ENCODE peak calls at places on chromosomes 5 and 9, in nine cellular contexts. One of them, this sample, is unnamed.

GRCh38 chr5:56751914-56752313 is 63.4 kb upstream of the MAP3K1 start:
- DNase-seq in upper lobe of right lung: no peak
- DNase-seq in fibroblast of mammary gland: no peak
- DNase-seq in left ventricle myocardium inferior: no peak
- DNase-seq in effector memory CD4-positive, alpha-beta T cell: no peak
- DNase-seq in SK-N-MC: no peak
- DNase-seq in astrocyte of the spinal cord: no peak
- DNase-seq in lower leg skin: no peak
- DNase-seq in IMR-90: no peak
- DNase-seq in this sample: no peak

GRCh38 chr9:130029223-130029583 is 13.8 kb downstream of the FNBP1 start:
- DNase-seq in lower leg skin: no peak
- DNase-seq in upper lobe of right lung: no peak
- DNase-seq in fibroblast of mammary gland: no peak
- DNase-seq in SK-N-MC: no peak
- DNase-seq in left ventricle myocardium inferior: no peak
- DNase-seq in IMR-90: no peak
- DNase-seq in astrocyte of the spinal cord: no peak
- DNase-seq in effector memory CD4-positive, alpha-beta T cell: no peak
- DNase-seq in this sample: no peak

GRCh38 chr5:134003064-134003956 is 1.5 kb downstream of the VDAC1 start:
- DNase-seq in astrocyte of the spinal cord: no peak
- DNase-seq in effector memory CD4-positive, alpha-beta T cell: peak; percentile 11
- DNase-seq in IMR-90: no peak
- DNase-seq in upper lobe of right lung: peak; percentile 55
- DNase-seq in left ventricle myocardium inferior: no peak
- DNase-seq in lower leg skin: no peak
- DNase-seq in fibroblast of mammary gland: no peak
- DNase-seq in SK-N-MC: no peak
- DNase-seq in this sample: no peak

GRCh38 chr9:130156672-130157071 is 15.5 kb upstream of the NCS1 start:
- DNase-seq in IMR-90: no peak
- DNase-seq in upper lobe of right lung: no peak
- DNase-seq in left ventricle myocardium inferior: no peak
- DNase-seq in lower leg skin: no peak
- DNase-seq in SK-N-MC: no peak
- DNase-seq in fibroblast of mammary gland: no peak
- DNase-seq in effector memory CD4-positive, alpha-beta T cell: no peak
- DNase-seq in astrocyte of the spinal cord: no peak
- DNase-seq in this sample: no peak

GRCh38 chr9:106862115-106862945 is 636 bp upstream of the ZNF462 start:
- DNase-seq in effector memory CD4-positive, alpha-beta T cell: no peak
- DNase-seq in upper lobe of right lung: peak; percentile 68
- DNase-seq in IMR-90: peak; percentile 52
- DNase-seq in left ventricle myocardium inferior: no peak
- DNase-seq in lower leg skin: no peak
- DNase-seq in SK-N-MC: no peak
- DNase-seq in fibroblast of mammary gland: no peak
- DNase-seq in astrocyte of the spinal cord: peak; percentile 60
- DNase-seq in this sample: peak; percentile 57

GRCh38 chr5:73596705-73597328 is 29.2 kb upstream of the ARHGEF28 start:
- DNase-seq in effector memory CD4-positive, alpha-beta T cell: no peak
- DNase-seq in upper lobe of right lung: no peak
- DNase-seq in astrocyte of the spinal cord: peak; percentile 23
- DNase-seq in left ventricle myocardium inferior: no peak
- DNase-seq in SK-N-MC: no peak
- DNase-seq in lower leg skin: no peak
- DNase-seq in fibroblast of mammary gland: peak; percentile 56
- DNase-seq in IMR-90: peak; percentile 20
- DNase-seq in this sample: peak; percentile 29

GRCh38 chr5:10355071-10355889 is 1.8 kb downstream of the MARCHF6 start:
- DNase-seq in left ventricle myocardium inferior: no peak
- DNase-seq in SK-N-MC: no peak
- DNase-seq in fibroblast of mammary gland: peak; percentile 31
- DNase-seq in IMR-90: peak; percentile 71
- DNase-seq in astrocyte of the spinal cord: peak; percentile 44
- DNase-seq in lower leg skin: no peak
- DNase-seq in effector memory CD4-positive, alpha-beta T cell: no peak
- DNase-seq in upper lobe of right lung: no peak
- DNase-seq in this sample: no peak

GRCh38 chr5:73448451-73449136 is at the start of gene FOXD1:
- DNase-seq in upper lobe of right lung: peak; percentile 69
- DNase-seq in lower leg skin: peak; percentile 95
- DNase-seq in fibroblast of mammary gland: peak; percentile 82
- DNase-seq in astrocyte of the spinal cord: peak; percentile 99
- DNase-seq in SK-N-MC: no peak
- DNase-seq in IMR-90: peak; percentile 97
- DNase-seq in left ventricle myocardium inferior: peak; percentile 43
- DNase-seq in effector memory CD4-positive, alpha-beta T cell: no peak
- DNase-seq in this sample: peak; percentile 52

GRCh38 chr9:120982851-120983250 is 56.3 kb upstream of the TRAF1 start:
- DNase-seq in upper lobe of right lung: no peak
- DNase-seq in IMR-90: peak; percentile 78
- DNase-seq in lower leg skin: no peak
- DNase-seq in fibroblast of mammary gland: peak; percentile 74
- DNase-seq in left ventricle myocardium inferior: no peak
- DNase-seq in effector memory CD4-positive, alpha-beta T cell: no peak
- DNase-seq in SK-N-MC: no peak
- DNase-seq in astrocyte of the spinal cord: no peak
- DNase-seq in this sample: no peak

GRCh38 chr5:38284378-38284777 is 26.0 kb downstream of the EGFLAM start:
- DNase-seq in fibroblast of mammary gland: no peak
- DNase-seq in lower leg skin: no peak
- DNase-seq in left ventricle myocardium inferior: no peak
- DNase-seq in SK-N-MC: no peak
- DNase-seq in astrocyte of the spinal cord: no peak
- DNase-seq in upper lobe of right lung: no peak
- DNase-seq in IMR-90: no peak
- DNase-seq in effector memory CD4-positive, alpha-beta T cell: no peak
- DNase-seq in this sample: no peak

GRCh38 chr9:16031971-16032370 is 479.1 kb downstream of the CCDC171 start:
- DNase-seq in left ventricle myocardium inferior: no peak
- DNase-seq in astrocyte of the spinal cord: peak; percentile 81
- DNase-seq in IMR-90: no peak
- DNase-seq in SK-N-MC: no peak
- DNase-seq in fibroblast of mammary gland: no peak
- DNase-seq in lower leg skin: no peak
- DNase-seq in upper lobe of right lung: no peak
- DNase-seq in effector memory CD4-positive, alpha-beta T cell: no peak
- DNase-seq in this sample: no peak

GRCh38 chr9:30967484-30967883 is 1417.0 kb upstream of the ACO1 start:
- DNase-seq in upper lobe of right lung: no peak
- DNase-seq in astrocyte of the spinal cord: peak; percentile 9
- DNase-seq in left ventricle myocardium inferior: no peak
- DNase-seq in fibroblast of mammary gland: no peak
- DNase-seq in SK-N-MC: no peak
- DNase-seq in IMR-90: no peak
- DNase-seq in lower leg skin: no peak
- DNase-seq in effector memory CD4-positive, alpha-beta T cell: no peak
- DNase-seq in this sample: no peak

GRCh38 chr5:78594946-78595921 is 53.3 kb downstream of the LHFPL2 start:
- DNase-seq in SK-N-MC: no peak
- DNase-seq in IMR-90: peak; percentile 100
- DNase-seq in lower leg skin: no peak
- DNase-seq in fibroblast of mammary gland: peak; percentile 99
- DNase-seq in effector memory CD4-positive, alpha-beta T cell: no peak
- DNase-seq in left ventricle myocardium inferior: no peak
- DNase-seq in astrocyte of the spinal cord: peak; percentile 99
- DNase-seq in upper lobe of right lung: no peak
- DNase-seq in this sample: no peak

GRCh38 chr5:36164461-36164860 is 12.6 kb downstream of the SKP2 start:
- DNase-seq in astrocyte of the spinal cord: no peak
- DNase-seq in upper lobe of right lung: no peak
- DNase-seq in IMR-90: no peak
- DNase-seq in effector memory CD4-positive, alpha-beta T cell: no peak
- DNase-seq in left ventricle myocardium inferior: no peak
- DNase-seq in lower leg skin: no peak
- DNase-seq in SK-N-MC: no peak
- DNase-seq in fibroblast of mammary gland: no peak
- DNase-seq in this sample: no peak

GRCh38 chr9:105694320-105694847 is at the start of gene TMEM38B:
- DNase-seq in astrocyte of the spinal cord: peak; percentile 71
- DNase-seq in left ventricle myocardium inferior: peak; percentile 80
- DNase-seq in IMR-90: peak; percentile 58
- DNase-seq in SK-N-MC: no peak
- DNase-seq in upper lobe of right lung: peak; percentile 90
- DNase-seq in fibroblast of mammary gland: peak; percentile 54
- DNase-seq in lower leg skin: peak; percentile 96
- DNase-seq in effector memory CD4-positive, alpha-beta T cell: peak; percentile 69
- DNase-seq in this sample: peak; percentile 42

GRCh38 chr5:74019923-74020322 is 393.9 kb downstream of the ARHGEF28 start:
- DNase-seq in left ventricle myocardium inferior: no peak
- DNase-seq in astrocyte of the spinal cord: no peak
- DNase-seq in SK-N-MC: no peak
- DNase-seq in lower leg skin: no peak
- DNase-seq in upper lobe of right lung: no peak
- DNase-seq in fibroblast of mammary gland: no peak
- DNase-seq in IMR-90: no peak
- DNase-seq in effector memory CD4-positive, alpha-beta T cell: no peak
- DNase-seq in this sample: no peak

GRCh38 chr9:116163293-116164055 is 9.9 kb downstream of the PAPPA start:
- DNase-seq in effector memory CD4-positive, alpha-beta T cell: no peak
- DNase-seq in left ventricle myocardium inferior: no peak
- DNase-seq in astrocyte of the spinal cord: no peak
- DNase-seq in fibroblast of mammary gland: peak; percentile 35
- DNase-seq in SK-N-MC: no peak
- DNase-seq in IMR-90: no peak
- DNase-seq in upper lobe of right lung: no peak
- DNase-seq in lower leg skin: no peak
- DNase-seq in this sample: peak; percentile 4

GRCh38 chr5:431001-431710 is 11.8 kb upstream of the EXOC3 start:
- DNase-seq in IMR-90: peak; percentile 48
- DNase-seq in lower leg skin: peak; percentile 88
- DNase-seq in left ventricle myocardium inferior: no peak
- DNase-seq in fibroblast of mammary gland: peak; percentile 45
- DNase-seq in astrocyte of the spinal cord: peak; percentile 29
- DNase-seq in SK-N-MC: no peak
- DNase-seq in effector memory CD4-positive, alpha-beta T cell: no peak
- DNase-seq in upper lobe of right lung: no peak
- DNase-seq in this sample: no peak

GRCh38 chr9:73280113-73280512 is 128.4 kb downstream of the ANXA1 start:
- DNase-seq in lower leg skin: no peak
- DNase-seq in left ventricle myocardium inferior: no peak
- DNase-seq in SK-N-MC: no peak
- DNase-seq in fibroblast of mammary gland: no peak
- DNase-seq in astrocyte of the spinal cord: no peak
- DNase-seq in IMR-90: no peak
- DNase-seq in upper lobe of right lung: no peak
- DNase-seq in effector memory CD4-positive, alpha-beta T cell: no peak
- DNase-seq in this sample: no peak

GRCh38 chr9:84953797-84954695 is 284.5 kb downstream of the NTRK2 start:
- DNase-seq in left ventricle myocardium inferior: peak; percentile 77
- DNase-seq in upper lobe of right lung: peak; percentile 87
- DNase-seq in effector memory CD4-positive, alpha-beta T cell: peak; percentile 10
- DNase-seq in IMR-90: peak; percentile 1
- DNase-seq in astrocyte of the spinal cord: peak; percentile 60
- DNase-seq in lower leg skin: peak; percentile 97
- DNase-seq in SK-N-MC: no peak
- DNase-seq in fibroblast of mammary gland: peak; percentile 34
- DNase-seq in this sample: peak; percentile 50

GRCh38 chr5:135426102-135427082 is 20.8 kb downstream of the DCANP1 start:
- DNase-seq in effector memory CD4-positive, alpha-beta T cell: no peak
- DNase-seq in IMR-90: peak; percentile 61
- DNase-seq in SK-N-MC: no peak
- DNase-seq in astrocyte of the spinal cord: peak; percentile 47
- DNase-seq in left ventricle myocardium inferior: no peak
- DNase-seq in upper lobe of right lung: no peak
- DNase-seq in lower leg skin: no peak
- DNase-seq in fibroblast of mammary gland: peak; percentile 59
- DNase-seq in this sample: peak; percentile 84
- H3K4me3 ChIP-seq in effector memory CD4-positive, alpha-beta T cell: no peak overlapping the region
- H3K4me3 ChIP-seq in IMR-90: no peak overlapping the region
- H3K4me3 ChIP-seq in SK-N-MC: no peak overlapping the region
- H3K4me3 ChIP-seq in astrocyte of the spinal cord: no peak overlapping the region
- H3K4me3 ChIP-seq in left ventricle myocardium inferior: no peak overlapping the region
- H3K4me3 ChIP-seq in upper lobe of right lung: no peak overlapping the region
- H3K4me3 ChIP-seq in lower leg skin: no peak overlapping the region
- H3K4me3 ChIP-seq in fibroblast of mammary gland: no peak overlapping the region
- H3K4me3 ChIP-seq in this sample: no peak overlapping the region

GRCh38 chr9:32742296-32742695 is 41.0 kb upstream of the TMEM215 start:
- DNase-seq in effector memory CD4-positive, alpha-beta T cell: no peak
- DNase-seq in fibroblast of mammary gland: no peak
- DNase-seq in SK-N-MC: no peak
- DNase-seq in IMR-90: peak; percentile 1
- DNase-seq in left ventricle myocardium inferior: no peak
- DNase-seq in lower leg skin: no peak
- DNase-seq in astrocyte of the spinal cord: peak; percentile 15
- DNase-seq in upper lobe of right lung: no peak
- DNase-seq in this sample: no peak

GRCh38 chr9:32737378-32737777 is 46.0 kb upstream of the TMEM215 start:
- DNase-seq in left ventricle myocardium inferior: no peak
- DNase-seq in upper lobe of right lung: no peak
- DNase-seq in IMR-90: no peak
- DNase-seq in astrocyte of the spinal cord: no peak
- DNase-seq in SK-N-MC: no peak
- DNase-seq in lower leg skin: no peak
- DNase-seq in effector memory CD4-positive, alpha-beta T cell: no peak
- DNase-seq in fibroblast of mammary gland: no peak
- DNase-seq in this sample: no peak

GRCh38 chr9:32738501-32739172 is 44.7 kb upstream of the TMEM215 start:
- DNase-seq in fibroblast of mammary gland: peak; percentile 54
- DNase-seq in IMR-90: no peak
- DNase-seq in effector memory CD4-positive, alpha-beta T cell: no peak
- DNase-seq in SK-N-MC: no peak
- DNase-seq in astrocyte of the spinal cord: peak; percentile 3
- DNase-seq in left ventricle myocardium inferior: no peak
- DNase-seq in upper lobe of right lung: no peak
- DNase-seq in lower leg skin: no peak
- DNase-seq in this sample: no peak

GRCh38 chr9:32741706-32742105 is 41.6 kb upstream of the TMEM215 start:
- DNase-seq in astrocyte of the spinal cord: peak; percentile 34
- DNase-seq in IMR-90: no peak
- DNase-seq in left ventricle myocardium inferior: no peak
- DNase-seq in lower leg skin: no peak
- DNase-seq in upper lobe of right lung: no peak
- DNase-seq in SK-N-MC: no peak
- DNase-seq in effector memory CD4-positive, alpha-beta T cell: no peak
- DNase-seq in fibroblast of mammary gland: no peak
- DNase-seq in this sample: no peak
- H3K4me3 ChIP-seq in astrocyte of the spinal cord: no peak overlapping the region
- H3K4me3 ChIP-seq in IMR-90: no peak overlapping the region
- H3K4me3 ChIP-seq in left ventricle myocardium inferior: no peak overlapping the region
- H3K4me3 ChIP-seq in lower leg skin: no peak overlapping the region
- H3K4me3 ChIP-seq in upper lobe of right lung: no peak overlapping the region
- H3K4me3 ChIP-seq in SK-N-MC: peak overlapping the region; percentile 9
- H3K4me3 ChIP-seq in effector memory CD4-positive, alpha-beta T cell: no peak overlapping the region
- H3K4me3 ChIP-seq in fibroblast of mammary gland: no peak overlapping the region
- H3K4me3 ChIP-seq in this sample: no peak overlapping the region

GRCh38 chr5:42949348-42950090 is 90.6 kb downstream of the ANXA2R start:
- DNase-seq in upper lobe of right lung: peak; percentile 77
- DNase-seq in SK-N-MC: no peak
- DNase-seq in lower leg skin: peak; percentile 91
- DNase-seq in astrocyte of the spinal cord: peak; percentile 81
- DNase-seq in effector memory CD4-positive, alpha-beta T cell: peak; percentile 66
- DNase-seq in IMR-90: peak; percentile 83
- DNase-seq in fibroblast of mammary gland: peak; percentile 55
- DNase-seq in left ventricle myocardium inferior: peak; percentile 46
- DNase-seq in this sample: no peak
- H3K4me3 ChIP-seq in upper lobe of right lung: peak overlapping the region; percentile 56
- H3K4me3 ChIP-seq in SK-N-MC: no peak overlapping the region
- H3K4me3 ChIP-seq in lower leg skin: no peak overlapping the region
- H3K4me3 ChIP-seq in astrocyte of the spinal cord: peak overlapping the region; percentile 16
- H3K4me3 ChIP-seq in effector memory CD4-positive, alpha-beta T cell: peak overlapping the region; percentile 64
- H3K4me3 ChIP-seq in IMR-90: peak overlapping the region; percentile 28
- H3K4me3 ChIP-seq in fibroblast of mammary gland: no peak overlapping the region
- H3K4me3 ChIP-seq in left ventricle myocardium inferior: peak overlapping the region; percentile 71
- H3K4me3 ChIP-seq in this sample: no peak overlapping the region

GRCh38 chr9:109108318-109108717 is 11.4 kb downstream of the TMEM245 start:
- DNase-seq in SK-N-MC: no peak
- DNase-seq in fibroblast of mammary gland: peak; percentile 64
- DNase-seq in lower leg skin: no peak
- DNase-seq in IMR-90: peak; percentile 71
- DNase-seq in left ventricle myocardium inferior: no peak
- DNase-seq in upper lobe of right lung: no peak
- DNase-seq in effector memory CD4-positive, alpha-beta T cell: no peak
- DNase-seq in astrocyte of the spinal cord: peak; percentile 70
- DNase-seq in this sample: no peak
- H3K4me3 ChIP-seq in SK-N-MC: no peak overlapping the region
- H3K4me3 ChIP-seq in fibroblast of mammary gland: no peak overlapping the region
- H3K4me3 ChIP-seq in lower leg skin: no peak overlapping the region
- H3K4me3 ChIP-seq in IMR-90: peak overlapping the region; percentile 27
- H3K4me3 ChIP-seq in left ventricle myocardium inferior: peak overlapping the region; percentile 40
- H3K4me3 ChIP-seq in upper lobe of right lung: no peak overlapping the region
- H3K4me3 ChIP-seq in effector memory CD4-positive, alpha-beta T cell: no peak overlapping the region
- H3K4me3 ChIP-seq in astrocyte of the spinal cord: no peak overlapping the region
- H3K4me3 ChIP-seq in this sample: no peak overlapping the region

This sample was measured in Jurkat, Clone E6-1.